ENCODE peak calls at places on chromosomes 4 and X, in nine cellular contexts. N is NB4; J is Calu3; Y is NCI-H69; K is T-cell; E is NAMALWA; S is CD4-positive, alpha-beta T cell; B is stimulated activated CD8-positive, alpha-beta memory T cell treated with anti-CD3 and anti-CD28 coated beads, Interleukin-2, amount 100 ng/mL, for 48 hours; O is vagina. U is an unnamed sample.

GRCh38 chr4:81207793-81208192 is 7.2 kb downstream of the PRKG2 start:
- DNase-seq in N (peak), K (no peak), E (no peak), Y (no peak), J (no peak), B (no peak), S (no peak), O (no peak), U (no peak)

GRCh38 chr4:26484032-26484515 is 6.2 kb downstream of the CCKAR start:
- DNase-seq in Y (no peak), S (no peak), K (no peak), J (no peak), B (no peak), O (no peak), E (no peak), N (no peak), U (no peak)

GRCh38 chrX:122241959-122242358 is 942.1 kb upstream of the GRIA3 start:
- DNase-seq in O (no peak), K (no peak), Y (no peak), E (no peak), J (no peak), B (no peak), N (no peak), S (no peak), U (no peak)

GRCh38 chr4:23058113-23058512 is 365.4 kb downstream of the GBA3 start:
- DNase-seq in J (no peak), O (no peak), N (no peak), B (no peak), S (no peak), Y (no peak), K (no peak), E (no peak), U (no peak)

GRCh38 chrX:3165808-3166207 is 124.5 kb downstream of the ARSF start:
- DNase-seq in K (no peak), O (no peak), E (no peak), B (no peak), N (no peak), S (no peak), Y (no peak), J (no peak), U (no peak)

GRCh38 chrX:23003121-23003520 is 3.4 kb downstream of the DDX53 start:
- DNase-seq in E (no peak), K (no peak), O (no peak), S (no peak), Y (no peak), B (no peak), J (no peak), N (no peak), U (no peak)

GRCh38 chrX:101659601-101660063 is at the start of gene ARMCX2:
- DNase-seq in N (no peak), B (no peak), E (no peak), Y (peak), S (no peak), K (no peak), J (no peak), O (no peak), U (peak)

GRCh38 chr4:42428036-42428435 is 30.7 kb downstream of the SHISA3 start:
- DNase-seq in Y (no peak), E (no peak), B (no peak), O (no peak), N (no peak), S (no peak), K (no peak), J (no peak), U (peak)

GRCh38 chr4:189823611-189824010 is 117.1 kb upstream of the FRG1 start:
- DNase-seq in S (no peak), O (no peak), K (no peak), Y (no peak), B (no peak), N (no peak), J (no peak), E (no peak), U (no peak)

GRCh38 chrX:48958635-48959094 is 1.3 kb upstream of the OTUD5 start:
- DNase-seq in K (no peak), S (no peak), Y (peak), J (peak), B (no peak), O (no peak), N (peak), E (no peak), U (peak)

GRCh38 chr4:179196511-179196910 is 1754.3 kb upstream of the AGA start:
- DNase-seq in K (no peak), B (no peak), Y (peak), J (no peak), O (no peak), E (no peak), S (no peak), N (no peak), U (peak)

GRCh38 chr4:3334316-3334715 is 41.5 kb downstream of the RGS12 start:
- DNase-seq in S (no peak), K (no peak), E (no peak), Y (no peak), J (no peak), B (no peak), O (no peak), N (no peak), U (no peak)

GRCh38 chr4:174989791-174990190 is 71.6 kb downstream of the ADAM29 start:
- DNase-seq in Y (no peak), J (no peak), K (no peak), E (no peak), N (no peak), O (no peak), S (no peak), B (no peak), U (no peak)

GRCh38 chr4:110589297-110589696 is 33.6 kb downstream of the PITX2 start:
- DNase-seq in O (no peak), J (no peak), B (no peak), E (peak), S (no peak), Y (peak), N (no peak), K (no peak), U (no peak)

GRCh38 chr4:81470456-81471327 is 1.0 kb downstream of the RASGEF1B start:
- DNase-seq in J (peak), N (peak), O (no peak), K (peak), E (peak), B (peak), Y (peak), S (peak), U (peak)

GRCh38 chr4:1379351-1379781 is 26.9 kb downstream of the NKX1-1 start:
- DNase-seq in B (no peak), S (no peak), E (no peak), N (no peak), J (no peak), K (no peak), Y (no peak), O (no peak), U (no peak)

GRCh38 chr4:170259631-170260153 is 169.9 kb upstream of the AADAT start:
- DNase-seq in S (no peak), Y (peak), O (no peak), E (peak), B (peak), K (no peak), J (peak), N (peak), U (peak)

GRCh38 chr4:153684182-153685073 is at the start of gene TLR2:
- DNase-seq in J (peak), E (no peak), B (peak), K (peak), O (no peak), S (peak), Y (peak), N (peak), U (peak)

GRCh38 chr4:142473218-142473959 is 372.7 kb downstream of the INPP4B start:
- DNase-seq in O (no peak), Y (peak), N (no peak), J (peak), E (peak), K (no peak), S (no peak), B (no peak), U (no peak)

GRCh38 chr4:13933163-13933562 is 305.6 kb upstream of the BOD1L1 start:
- DNase-seq in B (no peak), E (peak), Y (no peak), J (no peak), O (no peak), N (peak), S (no peak), K (no peak), U (peak)

GRCh38 chrX:2967998-2968909 is 38.1 kb upstream of the ARSH start:
- DNase-seq in Y (no peak), E (no peak), K (no peak), J (no peak), O (no peak), B (no peak), S (no peak), N (no peak), U (peak)

GRCh38 chrX:129737921-129738320 is 858 bp upstream of the XPNPEP2 start:
- DNase-seq in N (peak), O (no peak), J (no peak), S (no peak), B (no peak), Y (no peak), K (no peak), E (no peak), U (no peak)

GRCh38 chrX:30680618-30681017 is 27.4 kb downstream of the GK start:
- DNase-seq in B (no peak), K (no peak), N (no peak), O (no peak), E (no peak), S (no peak), Y (no peak), J (no peak), U (no peak)